ENCODE peak calls at places on chromosomes 5 and 9, in seven cellular contexts. B, E, G, M, I, S and W are unnamed samples.
A peak's percentile ranks its signal among the peaks of the same experiment; 100 is the strongest.

GRCh38 chr9:37311938-37312730 is 110.4 kb upstream of the GRHPR start:
- DNase-seq in S (no peak), I (no peak), G (no peak), B (peak; percentile 26), M (no peak), E (no peak), W (no peak)

GRCh38 chr9:11973011-11973410 is 720.2 kb upstream of the TYRP1 start:
- DNase-seq in B (no peak), I (no peak), G (no peak), S (no peak), M (no peak), E (no peak), W (no peak)

GRCh38 chr5:137778772-137779564 is 24.8 kb upstream of the HNRNPA0 start:
- DNase-seq in M (no peak), S (peak; percentile 5), E (peak; percentile 49), B (peak; percentile 54), G (no peak), I (peak; percentile 3), W (no peak)

GRCh38 chr5:118022062-118022461 is 966.3 kb downstream of the DTWD2 start:
- DNase-seq in B (no peak), G (no peak), E (no peak), M (no peak), S (no peak), I (no peak), W (no peak)

GRCh38 chr9:131678499-131679111 is 61.3 kb downstream of the RAPGEF1 start:
- DNase-seq in S (no peak), G (peak; percentile 28), E (peak; percentile 9), M (peak; percentile 45), B (peak; percentile 92), I (peak; percentile 72), W (no peak)

GRCh38 chr9:86720893-86721698 is 226.2 kb downstream of the GAS1 start:
- DNase-seq in S (no peak), B (peak; percentile 72), G (no peak), E (no peak), M (no peak), I (no peak), W (no peak)

GRCh38 chr9:22893196-22893843 is 446.7 kb downstream of the DMRTA1 start:
- DNase-seq in B (no peak), G (no peak), M (no peak), E (no peak), S (no peak), I (no peak), W (no peak)

GRCh38 chr9:77374266-77374665 is 196.9 kb downstream of the VPS13A start:
- DNase-seq in B (no peak), I (no peak), S (no peak), G (no peak), E (no peak), M (no peak), W (no peak)

GRCh38 chr9:115015018-115015635 is 84.7 kb upstream of the TNFSF8 start:
- DNase-seq in E (peak; percentile 32), M (no peak), G (peak; percentile 22), B (peak; percentile 58), I (no peak), S (peak; percentile 14), W (peak; percentile 62)

GRCh38 chr5:4065472-4066320 is 470.1 kb downstream of the IRX1 start:
- DNase-seq in E (no peak), I (no peak), M (no peak), G (no peak), S (no peak), B (no peak), W (no peak)

GRCh38 chr9:127170652-127171051 is 48.2 kb upstream of the ANGPTL2 start:
- DNase-seq in I (no peak), M (no peak), S (no peak), B (no peak), G (no peak), E (no peak), W (no peak)

GRCh38 chr5:28165116-28165515 is 1126.7 kb upstream of the CDH9 start:
- DNase-seq in G (no peak), M (no peak), B (peak; percentile 42), S (no peak), I (peak; percentile 11), E (no peak), W (no peak)

GRCh38 chr5:6831678-6832077 is 118.4 kb downstream of the TENT4A start:
- DNase-seq in I (no peak), G (no peak), B (no peak), E (no peak), M (no peak), S (no peak), W (no peak)

GRCh38 chr9:21890696-21891095 is 88.3 kb downstream of the MTAP start:
- DNase-seq in M (no peak), G (no peak), B (no peak), E (no peak), S (no peak), I (no peak), W (no peak)

GRCh38 chr9:99167694-99168093 is 54.0 kb downstream of the ALG2 start:
- DNase-seq in S (no peak), I (no peak), B (no peak), G (no peak), E (no peak), M (no peak), W (no peak)

GRCh38 chr5:122773615-122774014 is 1.3 kb upstream of the SNX2 start:
- DNase-seq in M (no peak), E (no peak), I (no peak), S (no peak), G (no peak), B (no peak), W (no peak)